ENCODE peak calls at places on chromosomes 3 and 15, in six cellular contexts. K is psoas muscle, H is lower leg skin, W is heart right ventricle, Q is PC-9, Z is endothelial cell of umbilical vein. R is an unnamed sample.

GRCh38 chr3:171640520-171641412 is 169.5 kb downstream of the PLD1 start:
- DNase-seq in K (no peak), H (no peak), W (no peak), Q (no peak), Z (peak; percentile 26), R (peak; percentile 19)

GRCh38 chr15:49844390-49844789 is 223.5 kb downstream of the DTWD1 start:
- DNase-seq in K (no peak), H (no peak), W (no peak), Q (no peak), Z (no peak), R (no peak)

GRCh38 chr15:41862515-41863116 is 24.0 kb downstream of the PLA2G4B start:
- DNase-seq in K (no peak), H (no peak), W (no peak), Q (peak; percentile 27), Z (no peak), R (no peak)

GRCh38 chr3:7309707-7310106 is 448.8 kb downstream of the GRM7 start:
- DNase-seq in K (peak; percentile 34), H (peak; percentile 90), W (peak; percentile 61), Q (no peak), Z (peak; percentile 98), R (no peak)

GRCh38 chr15:73239564-73240208 is 129.1 kb downstream of the HCN4 start:
- DNase-seq in K (no peak), H (no peak), W (no peak), Q (peak; percentile 2), Z (no peak), R (no peak)

GRCh38 chr3:13715167-13715954 is 164.5 kb downstream of the WNT7A start:
- DNase-seq in K (no peak), H (peak; percentile 70), W (peak; percentile 1), Q (no peak), Z (no peak), R (no peak)

GRCh38 chr3:149717391-149718056 is 34.8 kb downstream of the COMMD2 start:
- DNase-seq in K (no peak), H (no peak), W (peak; percentile 66), Q (peak; percentile 61), Z (peak; percentile 87), R (peak; percentile 39)

GRCh38 chr3:181713300-181713647 is 1.5 kb downstream of the SOX2 start:
- DNase-seq in K (no peak), H (no peak), W (no peak), Q (no peak), Z (no peak), R (no peak)

GRCh38 chr3:64676831-64677230 is 11.0 kb downstream of the ADAMTS9 start:
- DNase-seq in K (no peak), H (no peak), W (no peak), Q (no peak), Z (no peak), R (no peak)

GRCh38 chr15:47725924-47726323 is 8.6 kb downstream of the SEMA6D start:
- DNase-seq in K (no peak), H (no peak), W (peak; percentile 72), Q (no peak), Z (no peak), R (no peak)

GRCh38 chr3:160400631-160401150 is 1.2 kb downstream of the SMC4 start:
- DNase-seq in K (no peak), H (no peak), W (peak; percentile 9), Q (peak; percentile 34), Z (no peak), R (peak; percentile 60)

GRCh38 chr15:42992626-42993025 is 72.0 kb upstream of the TTBK2 start:
- DNase-seq in K (no peak), H (no peak), W (no peak), Q (no peak), Z (peak; percentile 7), R (no peak)

GRCh38 chr15:87973456-87974215 is 282.9 kb downstream of the NTRK3 start:
- DNase-seq in K (no peak), H (no peak), W (no peak), Q (no peak), Z (no peak), R (no peak)

GRCh38 chr3:116148881-116149530 is 296.3 kb downstream of the LSAMP start:
- DNase-seq in K (no peak), H (no peak), W (no peak), Q (no peak), Z (no peak), R (no peak)

GRCh38 chr3:143597774-143598652 is 250.3 kb downstream of the SLC9A9 start:
- DNase-seq in K (no peak), H (no peak), W (no peak), Q (no peak), Z (no peak), R (no peak)

GRCh38 chr3:8536106-8537052 is 34.8 kb downstream of the LMCD1 start:
- DNase-seq in K (no peak), H (no peak), W (no peak), Q (no peak), Z (no peak), R (no peak)

GRCh38 chr3:169085827-169086226 is 577.7 kb downstream of the MECOM start:
- DNase-seq in K (no peak), H (no peak), W (no peak), Q (peak; percentile 31), Z (no peak), R (no peak)

GRCh38 chr3:176855213-176855612 is 342.1 kb downstream of the TBL1XR1 start:
- DNase-seq in K (no peak), H (no peak), W (no peak), Q (no peak), Z (no peak), R (no peak)

DNA sequence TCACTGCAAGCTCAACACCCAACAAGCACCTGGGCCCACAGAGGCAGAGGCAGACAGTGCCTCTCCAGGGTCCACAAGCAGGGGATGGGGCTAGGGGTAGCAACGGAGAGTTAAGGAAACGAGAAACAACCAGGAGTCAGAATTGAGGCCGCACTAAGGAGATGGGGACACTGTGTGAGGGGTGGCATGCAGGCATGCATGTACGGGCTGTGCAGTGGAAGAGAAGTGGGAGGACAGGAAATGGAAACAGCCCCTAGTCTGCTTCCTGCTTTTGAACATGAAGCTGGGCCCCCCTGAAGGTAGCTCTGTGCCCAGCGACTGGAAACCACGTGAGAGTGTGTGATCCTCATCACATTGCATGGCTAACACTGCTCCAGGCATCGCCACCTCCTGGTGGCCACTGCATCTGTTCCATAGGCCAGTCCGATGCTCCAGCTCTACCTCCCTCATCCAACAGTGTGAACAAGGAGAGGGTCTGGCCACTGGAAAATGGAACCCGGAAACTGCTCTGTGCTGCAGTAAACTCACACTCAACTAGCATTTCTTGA is 44.0 kb downstream of the XXYLT1 start:
- DNase-seq in K (no peak), H (peak; percentile 81), W (no peak), Q (no peak), Z (peak; percentile 46), R (no peak)
- TF ChIP-seq CTCF in K (no peak), H (no peak), W (peak; percentile 32), Q (peak; percentile 22), Z (peak; percentile 44), R (peak; percentile 24)

GRCh38 chr3:50550079-50550736 is 17.3 kb downstream of the C3orf18 start:
- DNase-seq in K (peak; percentile 49), H (no peak), W (peak; percentile 54), Q (peak; percentile 63), Z (peak; percentile 52), R (peak; percentile 86)

GRCh38 chr3:50552598-50552997 is 14.9 kb downstream of the C3orf18 start:
- DNase-seq in K (no peak), H (no peak), W (no peak), Q (no peak), Z (no peak), R (no peak)

GRCh38 chr3:50549226-50549625 is 18.3 kb downstream of the C3orf18 start:
- DNase-seq in K (no peak), H (no peak), W (no peak), Q (no peak), Z (no peak), R (no peak)

GRCh38 chr3:50552058-50552435 is 15.5 kb downstream of the C3orf18 start:
- DNase-seq in K (no peak), H (no peak), W (no peak), Q (no peak), Z (no peak), R (no peak)

DNA sequence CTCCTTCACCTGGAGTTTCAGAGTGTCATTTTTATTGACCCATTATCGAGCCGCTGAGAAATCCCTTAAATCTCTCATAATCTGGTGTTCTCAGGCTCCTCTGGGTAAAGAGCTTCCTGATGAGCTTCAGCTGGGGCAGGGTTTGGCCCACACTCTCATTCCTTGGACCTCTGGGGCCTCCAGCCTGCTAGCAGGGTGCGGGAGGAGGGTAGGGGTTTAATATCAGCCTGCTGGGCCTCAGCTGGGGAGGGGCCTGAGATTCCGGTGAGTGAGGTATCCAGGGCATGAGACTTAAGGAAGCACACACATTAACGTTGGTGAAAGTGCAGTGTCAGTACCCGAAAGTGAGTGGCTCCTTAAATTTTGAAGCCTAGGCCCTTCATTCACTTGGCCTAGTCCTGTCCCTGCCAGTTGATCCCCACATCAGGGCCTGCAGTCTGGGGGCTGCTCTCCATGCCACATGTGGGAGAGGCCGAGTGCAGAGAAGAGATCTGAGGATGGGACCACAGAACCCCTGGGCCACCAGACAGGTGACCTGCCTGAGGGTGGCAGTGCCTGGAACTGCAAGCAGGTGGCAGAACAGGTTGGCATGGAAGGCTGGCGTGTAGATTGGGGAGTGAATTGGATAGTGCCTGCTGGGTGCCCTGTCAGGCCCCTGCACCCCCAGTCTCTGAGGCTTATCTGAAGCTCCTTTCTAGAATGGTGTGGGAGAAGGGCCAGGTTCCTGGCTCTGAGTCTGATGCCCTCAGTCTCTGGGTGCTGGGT is 16.1 kb downstream of the C3orf18 start:
- DNase-seq in K (no peak), H (no peak), W (no peak), Q (peak; percentile 32), Z (no peak), R (no peak)
- TF ChIP-seq CTCF in K (no peak), H (no peak), W (no peak), Q (no peak), Z (no peak), R (no peak)

GRCh38 chr15:66780172-66780972 is 78.3 kb downstream of the SMAD6 start:
- DNase-seq in K (no peak), H (no peak), W (no peak), Q (no peak), Z (no peak), R (no peak)

GRCh38 chr15:66783327-66784124 is 81.5 kb downstream of the SMAD6 start:
- DNase-seq in K (no peak), H (no peak), W (no peak), Q (no peak), Z (no peak), R (no peak)

GRCh38 chr15:66784174-66784573 is 82.1 kb downstream of the SMAD6 start:
- DNase-seq in K (no peak), H (no peak), W (no peak), Q (no peak), Z (no peak), R (no peak)

GRCh38 chr15:66780973-66781718 is 79.1 kb downstream of the SMAD6 start:
- DNase-seq in K (no peak), H (no peak), W (no peak), Q (no peak), Z (no peak), R (no peak)

GRCh38 chr15:66782785-66783184 is 80.7 kb downstream of the SMAD6 start:
- DNase-seq in K (no peak), H (no peak), W (no peak), Q (no peak), Z (no peak), R (no peak)
- TF ChIP-seq CTCF in K (no peak), H (no peak), W (no peak), Q (no peak), Z (no peak), R (no peak)

DNA sequence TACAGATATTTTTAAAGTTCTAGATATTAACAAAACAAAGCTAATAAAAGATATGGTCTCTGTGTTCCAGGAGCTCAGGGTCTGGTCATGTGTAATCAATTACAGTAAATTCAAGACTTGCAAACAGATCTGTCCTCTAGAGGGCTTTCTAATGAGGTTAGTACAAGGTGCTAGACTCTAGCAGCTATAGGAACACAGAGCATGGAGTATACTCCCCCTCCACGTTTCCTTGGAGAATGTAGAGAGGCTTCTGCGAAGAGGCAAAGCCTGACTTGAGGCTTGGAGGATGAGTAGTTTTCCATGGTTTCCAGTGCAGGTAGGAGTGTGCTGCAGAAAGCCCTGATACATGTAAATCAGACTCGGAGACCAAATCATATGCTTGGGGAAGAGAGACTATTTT is 32.7 kb upstream of the DLG1 start:
- DNase-seq in K (no peak), H (no peak), W (no peak), Q (no peak), Z (no peak), R (no peak)
- TF ChIP-seq CTCF in K (no peak), H (no peak), W (no peak), Q (no peak), Z (no peak), R (no peak)

R was measured in nephron progenitor cell.